ENCODE peak calls at places on chromosomes 12 and 14, in four cellular contexts. O, N, F and I are unnamed samples.

GRCh38 chr14:103518416-103519042 is 4.1 kb downstream of the CKB start:
- DNase-seq in O (no peak), N (peak; percentile 84), F (peak; percentile 82), I (no peak)

GRCh38 chr12:69039881-69040280 is 106.9 kb upstream of the CPM start:
- DNase-seq in O (no peak), N (no peak), F (no peak), I (no peak)

GRCh38 chr12:56256326-56256960 is 1.7 kb downstream of the ANKRD52 start:
- DNase-seq in O (no peak), N (no peak), F (no peak), I (no peak)

GRCh38 chr12:2323538-2324261 is 270.9 kb downstream of the CACNA1C start:
- DNase-seq in O (no peak), N (no peak), F (no peak), I (no peak)

GRCh38 chr14:21840765-21841164 is 167.1 kb upstream of the OR4E1 start:
- DNase-seq in O (no peak), N (no peak), F (no peak), I (no peak)

GRCh38 chr14:80426686-80427085 is 215.4 kb upstream of the DIO2 start:
- DNase-seq in O (no peak), N (no peak), F (no peak), I (no peak)

GRCh38 chr14:103185051-103186027 is 62.1 kb downstream of the TNFAIP2 start:
- DNase-seq in O (peak; percentile 26), N (no peak), F (peak; percentile 39), I (no peak)

GRCh38 chr12:66699738-66700482 is 21.0 kb upstream of the GRIP1 start:
- DNase-seq in O (no peak), N (no peak), F (no peak), I (no peak)

GRCh38 chr14:98822917-98823316 is 449.1 kb downstream of the BCL11B start:
- DNase-seq in O (no peak), N (no peak), F (no peak), I (no peak)

GRCh38 chr14:94020267-94020666 is 5.9 kb upstream of the OTUB2 start:
- DNase-seq in O (no peak), N (no peak), F (no peak), I (no peak)

GRCh38 chr12:5186715-5187114 is 143.0 kb downstream of the KCNA5 start:
- DNase-seq in O (no peak), N (no peak), F (no peak), I (no peak)

GRCh38 chr14:92952497-92953298 is 29.7 kb downstream of the CHGA start:
- DNase-seq in O (no peak), N (no peak), F (no peak), I (no peak)

GRCh38 chr14:76717508-76717907 is 43.8 kb upstream of the VASH1 start:
- DNase-seq in O (no peak), N (no peak), F (no peak), I (no peak)

GRCh38 chr14:105066285-105067071 is 1.2 kb upstream of the GPR132 start:
- DNase-seq in O (no peak), N (no peak), F (no peak), I (no peak)

GRCh38 chr12:113239288-113239771 is 18.1 kb downstream of the TPCN1 start:
- DNase-seq in O (no peak), N (no peak), F (no peak), I (no peak)

GRCh38 chr12:126343352-126343751 is 1278.1 kb downstream of the AACS start:
- DNase-seq in O (no peak), N (no peak), F (no peak), I (no peak)

GRCh38 chr14:86501611-86502010 is 971.7 kb downstream of the FLRT2 start:
- DNase-seq in O (no peak), N (no peak), F (no peak), I (no peak)

GRCh38 chr14:22184157-22185025 is 404.6 kb downstream of the DAD1 start:
- DNase-seq in O (no peak), N (no peak), F (peak; percentile 5), I (no peak)

GRCh38 chr12:57765003-57765697 is 1.7 kb downstream of the CYP27B1 start:
- DNase-seq in O (no peak), N (peak; percentile 72), F (peak; percentile 51), I (peak; percentile 45)

GRCh38 chr12:64737539-64737938 is 21.7 kb downstream of the GNS start:
- DNase-seq in O (no peak), N (no peak), F (no peak), I (no peak)

GRCh38 chr12:10285919-10286318 is 21.8 kb upstream of the KLRD1 start:
- DNase-seq in O (no peak), N (no peak), F (no peak), I (no peak)

GRCh38 chr14:37594916-37595808 is at the start of the genes FOXA1 and TTC6:
- DNase-seq in O (peak; percentile 19), N (peak; percentile 77), F (peak; percentile 78), I (no peak)

GRCh38 chr12:4856556-4856955 is 53.1 kb upstream of the KCNA1 start:
- DNase-seq in O (no peak), N (no peak), F (no peak), I (no peak)

GRCh38 chr12:94172973-94173372 is 24.6 kb downstream of the PLXNC1 start:
- DNase-seq in O (no peak), N (no peak), F (peak; percentile 74), I (no peak)

GRCh38 chr12:96448287-96448686 is 41.1 kb upstream of the CFAP54 start:
- DNase-seq in O (no peak), N (no peak), F (peak; percentile 12), I (no peak)

GRCh38 chr12:122356192-122356635 is 66.3 kb downstream of the CLIP1 start:
- DNase-seq in O (peak; percentile 39), N (peak; percentile 45), F (peak; percentile 64), I (no peak)

GRCh38 chr12:32125455-32126084 is 18.9 kb downstream of the BICD1 start:
- DNase-seq in O (no peak), N (no peak), F (peak; percentile 18), I (no peak)

GRCh38 chr12:57477710-57478681 is 1.7 kb downstream of the ARHGAP9 start:
- DNase-seq in O (no peak), N (no peak), F (no peak), I (no peak)

GRCh38 chr12:79847417-79847816 is 87.5 kb downstream of the PPP1R12A start:
- DNase-seq in O (no peak), N (no peak), F (no peak), I (no peak)

GRCh38 chr14:88974991-88975835 is 150.8 kb downstream of the TTC8 start:
- DNase-seq in O (no peak), N (peak; percentile 68), F (no peak), I (no peak)

GRCh38 chr12:132036063-132036683 is 86.4 kb downstream of the EP400 start:
- DNase-seq in O (no peak), N (no peak), F (no peak), I (no peak)

GRCh38 chr12:97713217-97713616 is 250.6 kb downstream of the RMST start:
- DNase-seq in O (no peak), N (no peak), F (no peak), I (no peak)

GRCh38 chr12:73629893-73630872 is 907.5 kb upstream of the ATXN7L3B start:
- DNase-seq in O (no peak), N (no peak), F (no peak), I (no peak)

GRCh38 chr12:2191534-2192153 is 138.9 kb downstream of the CACNA1C start:
- DNase-seq in O (no peak), N (no peak), F (no peak), I (no peak)

GRCh38 chr12:47317182-47317915 is 237.6 kb upstream of the AMIGO2 start:
- DNase-seq in O (no peak), N (no peak), F (no peak), I (no peak)

GRCh38 chr14:81535399-81536124 is 1.9 kb upstream of the SEL1L start:
- DNase-seq in O (no peak), N (no peak), F (no peak), I (no peak)

GRCh38 chr12:113601656-113602263 is 130.1 kb upstream of the LHX5 start:
- DNase-seq in O (no peak), N (no peak), F (no peak), I (peak; percentile 53)

GRCh38 chr12:67758119-67758873 is 109.8 kb downstream of the DYRK2 start:
- DNase-seq in O (peak; percentile 12), N (no peak), F (no peak), I (no peak)

GRCh38 chr14:100405752-100406455 is 82.8 kb downstream of the SLC25A47 start:
- DNase-seq in O (no peak), N (no peak), F (no peak), I (no peak)